ENCODE peak calls at places on chromosome 13, in seven cellular contexts. One of them, this sample, is unnamed.

GRCh38 chr13:65943711-65944110 is 1286.4 kb downstream of the PCDH9 start:
- DNase-seq in effector memory CD4-positive, alpha-beta T cell: no peak
- DNase-seq in coronary artery: no peak
- DNase-seq in tibial artery: no peak
- DNase-seq in pancreas: no peak
- DNase-seq in CD8-positive, alpha-beta memory T cell: no peak
- DNase-seq in cardiac muscle cell: no peak
- DNase-seq in this sample: no peak

GRCh38 chr13:50691176-50691681 is 152.3 kb downstream of the DLEU7 start:
- DNase-seq in effector memory CD4-positive, alpha-beta T cell: no peak
- DNase-seq in coronary artery: no peak
- DNase-seq in tibial artery: no peak
- DNase-seq in pancreas: no peak
- DNase-seq in CD8-positive, alpha-beta memory T cell: no peak
- DNase-seq in cardiac muscle cell: peak; percentile 61
- DNase-seq in this sample: no peak

GRCh38 chr13:114285166-114285808 is 3.9 kb downstream of the UPF3A start:
- DNase-seq in effector memory CD4-positive, alpha-beta T cell: no peak
- DNase-seq in coronary artery: no peak
- DNase-seq in tibial artery: no peak
- DNase-seq in pancreas: no peak
- DNase-seq in CD8-positive, alpha-beta memory T cell: no peak
- DNase-seq in cardiac muscle cell: no peak
- DNase-seq in this sample: no peak

GRCh38 chr13:36142735-36143134 is 11.6 kb upstream of the DCLK1 start:
- DNase-seq in effector memory CD4-positive, alpha-beta T cell: no peak
- DNase-seq in coronary artery: no peak
- DNase-seq in tibial artery: no peak
- DNase-seq in pancreas: no peak
- DNase-seq in CD8-positive, alpha-beta memory T cell: no peak
- DNase-seq in cardiac muscle cell: no peak
- DNase-seq in this sample: no peak

GRCh38 chr13:96817336-96817941 is 176.8 kb downstream of the OXGR1 start:
- DNase-seq in effector memory CD4-positive, alpha-beta T cell: no peak
- DNase-seq in coronary artery: no peak
- DNase-seq in tibial artery: no peak
- DNase-seq in pancreas: no peak
- DNase-seq in CD8-positive, alpha-beta memory T cell: no peak
- DNase-seq in cardiac muscle cell: peak; percentile 51
- DNase-seq in this sample: no peak

GRCh38 chr13:27280841-27281240 is 10.2 kb downstream of the RASL11A start:
- DNase-seq in effector memory CD4-positive, alpha-beta T cell: no peak
- DNase-seq in coronary artery: no peak
- DNase-seq in tibial artery: no peak
- DNase-seq in pancreas: no peak
- DNase-seq in CD8-positive, alpha-beta memory T cell: no peak
- DNase-seq in cardiac muscle cell: no peak
- DNase-seq in this sample: no peak

GRCh38 chr13:26727633-26728032 is 33.0 kb downstream of the GPR12 start:
- DNase-seq in effector memory CD4-positive, alpha-beta T cell: no peak
- DNase-seq in coronary artery: no peak
- DNase-seq in tibial artery: no peak
- DNase-seq in pancreas: no peak
- DNase-seq in CD8-positive, alpha-beta memory T cell: no peak
- DNase-seq in cardiac muscle cell: no peak
- DNase-seq in this sample: no peak

GRCh38 chr13:78193853-78194252 is 275.2 kb upstream of the EDNRB start:
- DNase-seq in effector memory CD4-positive, alpha-beta T cell: no peak
- DNase-seq in coronary artery: no peak
- DNase-seq in tibial artery: no peak
- DNase-seq in pancreas: no peak
- DNase-seq in CD8-positive, alpha-beta memory T cell: no peak
- DNase-seq in cardiac muscle cell: no peak
- DNase-seq in this sample: no peak

GRCh38 chr13:43763143-43763759 is 23.5 kb downstream of the ENOX1 start:
- DNase-seq in effector memory CD4-positive, alpha-beta T cell: no peak
- DNase-seq in coronary artery: no peak
- DNase-seq in tibial artery: no peak
- DNase-seq in pancreas: no peak
- DNase-seq in CD8-positive, alpha-beta memory T cell: no peak
- DNase-seq in cardiac muscle cell: no peak
- DNase-seq in this sample: no peak

GRCh38 chr13:74825170-74825948 is 656.6 kb downstream of the TBC1D4 start:
- DNase-seq in effector memory CD4-positive, alpha-beta T cell: no peak
- DNase-seq in coronary artery: no peak
- DNase-seq in tibial artery: no peak
- DNase-seq in pancreas: no peak
- DNase-seq in CD8-positive, alpha-beta memory T cell: no peak
- DNase-seq in cardiac muscle cell: no peak
- DNase-seq in this sample: no peak

GRCh38 chr13:26837997-26838396 is 77.4 kb upstream of the GPR12 start:
- DNase-seq in effector memory CD4-positive, alpha-beta T cell: no peak
- DNase-seq in coronary artery: peak; percentile 45
- DNase-seq in tibial artery: no peak
- DNase-seq in pancreas: no peak
- DNase-seq in CD8-positive, alpha-beta memory T cell: no peak
- DNase-seq in cardiac muscle cell: no peak
- DNase-seq in this sample: no peak

GRCh38 chr13:99929866-99930265 is 41.7 kb downstream of the ZIC5 start:
- DNase-seq in effector memory CD4-positive, alpha-beta T cell: no peak
- DNase-seq in coronary artery: no peak
- DNase-seq in tibial artery: no peak
- DNase-seq in pancreas: no peak
- DNase-seq in CD8-positive, alpha-beta memory T cell: no peak
- DNase-seq in cardiac muscle cell: no peak
- DNase-seq in this sample: no peak

GRCh38 chr13:41802684-41803554 is 158.0 kb downstream of the VWA8 start:
- DNase-seq in effector memory CD4-positive, alpha-beta T cell: no peak
- DNase-seq in coronary artery: no peak
- DNase-seq in tibial artery: no peak
- DNase-seq in pancreas: no peak
- DNase-seq in CD8-positive, alpha-beta memory T cell: no peak
- DNase-seq in cardiac muscle cell: no peak
- DNase-seq in this sample: no peak

GRCh38 chr13:65724261-65724660 is 1505.9 kb downstream of the PCDH9 start:
- DNase-seq in effector memory CD4-positive, alpha-beta T cell: no peak
- DNase-seq in coronary artery: no peak
- DNase-seq in tibial artery: no peak
- DNase-seq in pancreas: no peak
- DNase-seq in CD8-positive, alpha-beta memory T cell: no peak
- DNase-seq in cardiac muscle cell: no peak
- DNase-seq in this sample: no peak

GRCh38 chr13:22874839-22875238 is 305.9 kb upstream of the SGCG start:
- DNase-seq in effector memory CD4-positive, alpha-beta T cell: no peak
- DNase-seq in coronary artery: no peak
- DNase-seq in tibial artery: no peak
- DNase-seq in pancreas: no peak
- DNase-seq in CD8-positive, alpha-beta memory T cell: no peak
- DNase-seq in cardiac muscle cell: no peak
- DNase-seq in this sample: no peak

GRCh38 chr13:112842343-112842856 is 126.6 kb upstream of the MCF2L start:
- DNase-seq in effector memory CD4-positive, alpha-beta T cell: no peak
- DNase-seq in coronary artery: no peak
- DNase-seq in tibial artery: peak; percentile 48
- DNase-seq in pancreas: no peak
- DNase-seq in CD8-positive, alpha-beta memory T cell: no peak
- DNase-seq in cardiac muscle cell: no peak
- DNase-seq in this sample: no peak
- H3K27ac ChIP-seq in effector memory CD4-positive, alpha-beta T cell: no peak overlapping the region
- H3K27ac ChIP-seq in coronary artery: no peak overlapping the region
- H3K27ac ChIP-seq in tibial artery: no peak overlapping the region
- H3K27ac ChIP-seq in pancreas: no peak overlapping the region
- H3K27ac ChIP-seq in CD8-positive, alpha-beta memory T cell: no peak overlapping the region
- H3K27ac ChIP-seq in cardiac muscle cell: no peak overlapping the region
- H3K27ac ChIP-seq in this sample: no peak overlapping the region

GRCh38 chr13:110126391-110126961 is 180.5 kb downstream of the COL4A1 start:
- DNase-seq in effector memory CD4-positive, alpha-beta T cell: no peak
- DNase-seq in coronary artery: peak; percentile 79
- DNase-seq in tibial artery: peak; percentile 50
- DNase-seq in pancreas: no peak
- DNase-seq in CD8-positive, alpha-beta memory T cell: no peak
- DNase-seq in cardiac muscle cell: peak; percentile 70
- DNase-seq in this sample: no peak

GRCh38 chr13:110123041-110123809 is 183.7 kb downstream of the COL4A1 start:
- DNase-seq in effector memory CD4-positive, alpha-beta T cell: no peak
- DNase-seq in coronary artery: no peak
- DNase-seq in tibial artery: no peak
- DNase-seq in pancreas: no peak
- DNase-seq in CD8-positive, alpha-beta memory T cell: no peak
- DNase-seq in cardiac muscle cell: no peak
- DNase-seq in this sample: no peak

GRCh38 chr13:110125613-110126272 is 181.2 kb downstream of the COL4A1 start:
- DNase-seq in effector memory CD4-positive, alpha-beta T cell: no peak
- DNase-seq in coronary artery: no peak
- DNase-seq in tibial artery: no peak
- DNase-seq in pancreas: no peak
- DNase-seq in CD8-positive, alpha-beta memory T cell: no peak
- DNase-seq in cardiac muscle cell: no peak
- DNase-seq in this sample: no peak

GRCh38 chr13:110124201-110124600 is 182.8 kb downstream of the COL4A1 start:
- DNase-seq in effector memory CD4-positive, alpha-beta T cell: no peak
- DNase-seq in coronary artery: no peak
- DNase-seq in tibial artery: no peak
- DNase-seq in pancreas: no peak
- DNase-seq in CD8-positive, alpha-beta memory T cell: no peak
- DNase-seq in cardiac muscle cell: no peak
- DNase-seq in this sample: no peak

DNA sequence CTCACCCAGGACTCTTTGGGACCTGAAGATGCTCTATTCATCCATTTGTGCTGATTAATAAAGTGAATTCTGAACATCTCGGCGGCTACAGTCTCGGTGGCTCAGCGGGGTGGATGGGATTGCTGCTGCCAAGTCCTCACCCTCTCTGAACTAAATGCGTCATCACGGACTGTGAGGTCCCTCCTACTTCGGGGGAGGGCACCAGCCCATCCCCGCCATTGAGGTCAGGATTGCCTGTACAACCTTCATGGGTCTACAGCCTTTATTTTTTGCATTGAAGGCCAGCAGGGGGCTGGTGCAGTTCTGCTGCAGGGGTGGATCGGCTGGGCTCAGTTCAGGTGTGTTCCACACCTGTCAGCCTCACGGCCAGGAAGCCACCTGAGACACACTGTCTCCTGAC is 181.8 kb downstream of the COL4A1 start:
- DNase-seq in effector memory CD4-positive, alpha-beta T cell: no peak
- DNase-seq in coronary artery: peak; percentile 68
- DNase-seq in tibial artery: no peak
- DNase-seq in pancreas: no peak
- DNase-seq in CD8-positive, alpha-beta memory T cell: no peak
- DNase-seq in cardiac muscle cell: no peak
- DNase-seq in this sample: no peak
- H3K27ac ChIP-seq in effector memory CD4-positive, alpha-beta T cell: no peak overlapping the region
- H3K27ac ChIP-seq in coronary artery: no peak overlapping the region
- H3K27ac ChIP-seq in tibial artery: no peak overlapping the region
- H3K27ac ChIP-seq in pancreas: no peak overlapping the region
- H3K27ac ChIP-seq in CD8-positive, alpha-beta memory T cell: no peak overlapping the region
- H3K27ac ChIP-seq in cardiac muscle cell: no peak overlapping the region
- H3K27ac ChIP-seq in this sample: peak overlapping the region; percentile 67

GRCh38 chr13:61162106-61162505 is 253.5 kb downstream of the PCDH20 start:
- DNase-seq in effector memory CD4-positive, alpha-beta T cell: no peak
- DNase-seq in coronary artery: no peak
- DNase-seq in tibial artery: no peak
- DNase-seq in pancreas: no peak
- DNase-seq in CD8-positive, alpha-beta memory T cell: no peak
- DNase-seq in cardiac muscle cell: no peak
- DNase-seq in this sample: no peak
- H3K27ac ChIP-seq in effector memory CD4-positive, alpha-beta T cell: no peak overlapping the region
- H3K27ac ChIP-seq in coronary artery: peak overlapping the region; percentile 24
- H3K27ac ChIP-seq in tibial artery: no peak overlapping the region
- H3K27ac ChIP-seq in pancreas: no peak overlapping the region
- H3K27ac ChIP-seq in CD8-positive, alpha-beta memory T cell: no peak overlapping the region
- H3K27ac ChIP-seq in cardiac muscle cell: no peak overlapping the region
- H3K27ac ChIP-seq in this sample: no peak overlapping the region

GRCh38 chr13:106597759-106598395 is 29.9 kb upstream of the ARGLU1 start:
- DNase-seq in effector memory CD4-positive, alpha-beta T cell: no peak
- DNase-seq in coronary artery: no peak
- DNase-seq in tibial artery: no peak
- DNase-seq in pancreas: no peak
- DNase-seq in CD8-positive, alpha-beta memory T cell: no peak
- DNase-seq in cardiac muscle cell: no peak
- DNase-seq in this sample: no peak
- H3K27ac ChIP-seq in effector memory CD4-positive, alpha-beta T cell: no peak overlapping the region
- H3K27ac ChIP-seq in coronary artery: no peak overlapping the region
- H3K27ac ChIP-seq in tibial artery: no peak overlapping the region
- H3K27ac ChIP-seq in pancreas: no peak overlapping the region
- H3K27ac ChIP-seq in CD8-positive, alpha-beta memory T cell: no peak overlapping the region
- H3K27ac ChIP-seq in cardiac muscle cell: no peak overlapping the region
- H3K27ac ChIP-seq in this sample: no peak overlapping the region

GRCh38 chr13:30415430-30416030 is 6.8 kb upstream of the UBE2L5 start:
- DNase-seq in effector memory CD4-positive, alpha-beta T cell: no peak
- DNase-seq in coronary artery: no peak
- DNase-seq in tibial artery: no peak
- DNase-seq in pancreas: no peak
- DNase-seq in CD8-positive, alpha-beta memory T cell: no peak
- DNase-seq in cardiac muscle cell: no peak
- DNase-seq in this sample: no peak
- H3K27ac ChIP-seq in effector memory CD4-positive, alpha-beta T cell: no peak overlapping the region
- H3K27ac ChIP-seq in coronary artery: no peak overlapping the region
- H3K27ac ChIP-seq in tibial artery: no peak overlapping the region
- H3K27ac ChIP-seq in pancreas: no peak overlapping the region
- H3K27ac ChIP-seq in CD8-positive, alpha-beta memory T cell: no peak overlapping the region
- H3K27ac ChIP-seq in cardiac muscle cell: no peak overlapping the region
- H3K27ac ChIP-seq in this sample: no peak overlapping the region

DNA sequence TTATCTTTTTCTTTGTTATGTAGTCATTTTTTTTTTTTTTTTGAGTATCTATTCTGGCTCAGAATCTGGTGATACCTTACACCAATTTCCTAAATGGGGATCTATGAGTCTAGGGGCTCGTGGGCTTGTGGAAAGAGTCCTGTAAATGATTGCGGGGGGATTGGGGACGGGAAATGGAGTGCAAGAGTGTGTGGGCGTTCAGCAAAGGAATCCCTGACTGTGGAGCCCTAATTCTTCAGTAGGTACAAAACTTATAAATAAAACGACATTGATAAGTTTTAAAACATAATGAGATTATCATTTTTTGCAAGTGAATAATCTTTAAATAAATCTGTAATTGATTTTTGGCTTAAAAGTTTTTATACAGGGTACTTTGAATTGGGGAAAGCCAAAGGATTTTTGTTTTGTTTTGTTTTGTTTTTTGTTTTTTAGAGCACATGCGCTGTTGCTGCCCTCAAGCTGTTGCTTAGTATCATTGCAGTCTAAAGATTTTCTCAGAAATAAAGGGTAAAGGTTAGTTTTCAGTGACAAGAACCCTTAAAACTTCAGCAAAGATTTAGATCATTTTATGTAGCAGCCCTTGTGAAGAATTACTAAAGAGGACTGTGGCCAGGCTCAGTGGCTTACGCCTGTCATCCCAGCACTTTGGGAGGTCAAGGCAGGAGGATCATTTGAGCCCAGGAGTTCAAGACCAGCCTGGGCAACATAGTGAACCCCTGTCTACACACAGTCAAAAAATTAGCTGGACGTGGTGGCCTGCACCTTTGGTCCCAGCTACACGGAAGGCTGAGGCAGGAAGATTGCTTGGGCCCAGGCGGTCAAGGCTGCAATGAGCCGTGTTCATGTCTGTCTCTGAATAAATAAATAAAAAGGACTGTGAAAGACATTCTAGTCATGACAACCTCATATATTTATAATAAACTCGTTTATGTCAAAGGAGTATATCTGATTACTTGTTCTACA is 1.7 kb downstream of the ERCC5 start:
- DNase-seq in effector memory CD4-positive, alpha-beta T cell: no peak
- DNase-seq in coronary artery: no peak
- DNase-seq in tibial artery: no peak
- DNase-seq in pancreas: no peak
- DNase-seq in CD8-positive, alpha-beta memory T cell: peak; percentile 39
- DNase-seq in cardiac muscle cell: peak; percentile 35
- DNase-seq in this sample: no peak
- H3K27ac ChIP-seq in effector memory CD4-positive, alpha-beta T cell: peak overlapping the region; percentile 96
- H3K27ac ChIP-seq in coronary artery: no peak overlapping the region
- H3K27ac ChIP-seq in tibial artery: peak overlapping the region; percentile 95
- H3K27ac ChIP-seq in pancreas: no peak overlapping the region
- H3K27ac ChIP-seq in CD8-positive, alpha-beta memory T cell: peak overlapping the region; percentile 99
- H3K27ac ChIP-seq in cardiac muscle cell: no peak overlapping the region
- H3K27ac ChIP-seq in this sample: no peak overlapping the region